ENCODE peak calls at places on chromosomes 1 and 21, in five cellular contexts. Q is activated T-cell treated with anti-CD3 and anti-CD28 coated beads for 24 hours, U is OCI-LY7, C is HFFc6, Z is nucleus accumbens. X is an unnamed sample.

GRCh38 chr1:160375788-160376524 is 9.1 kb downstream of the NHLH1 start:
- DNase-seq in U (peak; percentile 62), C (peak; percentile 17), Q (no peak), Z (peak; percentile 68), X (no peak)

GRCh38 chr21:28856588-28857250 is 136.0 kb downstream of the LTN1 start:
- DNase-seq in U (no peak), Z (no peak), C (no peak), Q (no peak), X (no peak)

GRCh38 chr1:4684142-4684541 is 29.7 kb downstream of the AJAP1 start:
- DNase-seq in Z (no peak), C (no peak), U (no peak), Q (no peak), X (no peak)

GRCh38 chr1:80582980-80583379 is 1217.8 kb upstream of the ADGRL2 start:
- DNase-seq in U (no peak), Q (no peak), Z (no peak), C (no peak), X (no peak)

GRCh38 chr1:107559881-107560280 is 405.1 kb downstream of the VAV3 start:
- DNase-seq in C (no peak), U (no peak), Q (no peak), Z (no peak), X (no peak)

GRCh38 chr1:233843523-233844204 is 60.8 kb upstream of the SLC35F3 start:
- DNase-seq in Q (no peak), Z (no peak), U (no peak), C (no peak), X (no peak)

GRCh38 chr1:97254731-97255463 is 533.3 kb downstream of the PTBP2 start:
- DNase-seq in Z (no peak), U (no peak), C (no peak), Q (no peak), X (no peak)

GRCh38 chr21:45870851-45871615 is 110.5 kb upstream of the COL6A1 start:
- DNase-seq in Z (no peak), C (no peak), Q (no peak), U (no peak), X (no peak)

GRCh38 chr1:22494144-22494543 is 42.5 kb downstream of the ZBTB40 start:
- DNase-seq in Z (no peak), Q (no peak), C (no peak), U (peak; percentile 4), X (no peak)

GRCh38 chr21:39314155-39315027 is 959 bp upstream of the BRWD1 start:
- DNase-seq in C (peak; percentile 66), Q (peak; percentile 23), U (peak; percentile 73), Z (peak; percentile 74), X (peak; percentile 74)

GRCh38 chr1:6088956-6089355 is 43.3 kb downstream of the KCNAB2 start:
- DNase-seq in Z (no peak), C (no peak), U (no peak), Q (no peak), X (no peak)

GRCh38 chr1:158148458-158148857 is 32.2 kb upstream of the CD1D start:
- DNase-seq in Q (no peak), Z (no peak), U (no peak), C (no peak), X (no peak)

GRCh38 chr1:158146739-158147138 is 34.0 kb upstream of the CD1D start:
- DNase-seq in U (no peak), Z (no peak), Q (no peak), C (no peak), X (no peak)

GRCh38 chr21:37073417-37074194 is 552 bp downstream of the TTC3 start:
- DNase-seq in U (peak; percentile 52), C (no peak), Z (peak; percentile 81), Q (peak; percentile 32), X (peak; percentile 68)

GRCh38 chr1:94746635-94747525 is 73.3 kb upstream of the SLC44A3 start:
- DNase-seq in U (no peak), Q (no peak), C (no peak), Z (no peak), X (no peak)

GRCh38 chr1:233112184-233113008 is 162.0 kb downstream of the NTPCR start:
- DNase-seq in C (no peak), Q (no peak), U (no peak), Z (no peak), X (no peak)

GRCh38 chr1:119249283-119249682 is 108.8 kb upstream of the WARS2 start:
- DNase-seq in C (no peak), Q (no peak), U (no peak), Z (no peak), X (no peak)

GRCh38 chr1:41240806-41241747 is 1.0 kb downstream of the SCMH1 start:
- DNase-seq in C (peak; percentile 20), Z (peak; percentile 26), U (peak; percentile 78), Q (peak; percentile 30), X (peak; percentile 72)

GRCh38 chr1:42756956-42757891 is 9.6 kb downstream of the P3H1 start:
- DNase-seq in U (peak; percentile 77), Q (no peak), C (peak; percentile 61), Z (no peak), X (peak; percentile 78)

GRCh38 chr1:226975909-226976670 is 36.0 kb downstream of the COQ8A start:
- DNase-seq in Q (no peak), Z (peak; percentile 44), C (no peak), U (no peak), X (no peak)

GRCh38 chr1:175188936-175189335 is 3.6 kb downstream of the KIAA0040 start:
- DNase-seq in C (no peak), U (peak; percentile 92), Q (peak; percentile 47), Z (no peak), X (peak; percentile 95)

GRCh38 chr1:235270625-235271024 is 57.4 kb downstream of the ARID4B start:
- DNase-seq in U (no peak), Z (no peak), C (peak; percentile 37), Q (no peak), X (peak; percentile 53)

GRCh38 chr1:182633031-182633430 is 28.8 kb upstream of the RGS16 start:
- DNase-seq in C (no peak), Q (no peak), Z (no peak), U (no peak), X (peak; percentile 59)

GRCh38 chr1:29876902-29877301 is 640.6 kb downstream of the PTPRU start:
- DNase-seq in Q (no peak), Z (no peak), U (no peak), C (no peak), X (peak; percentile 45)

GRCh38 chr1:46501528-46501927 is 11.9 kb downstream of the DMBX1 start:
- DNase-seq in Q (no peak), Z (no peak), U (no peak), C (no peak), X (no peak)

GRCh38 chr1:63795455-63795854 is 21.6 kb downstream of the ROR1 start:
- DNase-seq in Q (no peak), U (no peak), Z (no peak), C (no peak), X (no peak)

GRCh38 chr1:239997515-239998311 is 94.0 kb upstream of the FMN2 start:
- DNase-seq in C (no peak), U (no peak), Z (no peak), Q (no peak), X (no peak)

GRCh38 chr1:61323681-61324328 is 241.4 kb downstream of the NFIA start:
- DNase-seq in U (no peak), Z (no peak), C (no peak), Q (no peak), X (no peak)

GRCh38 chr1:44881011-44881632 is 38.1 kb upstream of the PTCH2 start:
- DNase-seq in Q (no peak), C (peak; percentile 85), U (no peak), Z (no peak), X (no peak)

GRCh38 chr1:229065613-229066012 is 205.3 kb upstream of the RAB4A start:
- DNase-seq in Q (no peak), U (no peak), Z (no peak), C (no peak), X (no peak)

GRCh38 chr1:40034869-40035268 is 5.7 kb upstream of the CAP1 start:
- DNase-seq in U (peak; percentile 48), Q (no peak), C (no peak), Z (no peak), X (peak; percentile 21)

GRCh38 chr1:38183094-38183493 is 136.5 kb upstream of the POU3F1 start:
- DNase-seq in Q (no peak), U (no peak), C (no peak), Z (no peak), X (no peak)

GRCh38 chr1:155082941-155083541 is 4.4 kb downstream of the EFNA3 start:
- DNase-seq in Q (no peak), Z (no peak), C (no peak), U (no peak), X (no peak)

GRCh38 chr1:61125263-61125662 is 42.9 kb downstream of the NFIA start:
- DNase-seq in U (no peak), C (no peak), Z (no peak), Q (no peak), X (no peak)

GRCh38 chr21:32377991-32378390 is 14.8 kb downstream of the URB1 start:
- DNase-seq in U (no peak), C (no peak), Z (peak; percentile 5), Q (no peak), X (no peak)

GRCh38 chr1:54774820-54775498 is 10.6 kb upstream of the PARS2 start:
- DNase-seq in U (peak; percentile 60), Q (no peak), C (no peak), Z (no peak), X (peak; percentile 93)

GRCh38 chr1:172990598-172991215 is 60.0 kb downstream of the TNFSF18 start:
- DNase-seq in Q (no peak), C (peak; percentile 66), Z (no peak), U (no peak), X (no peak)

GRCh38 chr21:31908106-31909031 is 35.5 kb downstream of the HUNK start:
- DNase-seq in Q (no peak), C (no peak), U (no peak), Z (no peak), X (no peak)

GRCh38 chr1:215749423-215749822 is 182.3 kb downstream of the KCTD3 start:
- DNase-seq in C (peak; percentile 84), U (no peak), Q (no peak), Z (no peak), X (no peak)